ENCODE peak calls at places on chromosomes 11 and 22, in seven cellular contexts. S, O, N, P, H, X and G are unnamed samples.

GRCh38 chr11:125063429-125064043 is 431 bp downstream of the SLC37A2 start:
- DNase-seq in X (no peak), O (no peak), P (no peak), S (no peak), N (no peak), H (no peak), G (no peak)

GRCh38 chr11:116579857-116580727 is 192.7 kb downstream of the BUD13 start:
- DNase-seq in N (no peak), H (no peak), S (no peak), O (no peak), P (no peak), X (no peak), G (no peak)

GRCh38 chr11:129937592-129938238 is 42.3 kb upstream of the NFRKB start:
- DNase-seq in S (peak; percentile 30), H (no peak), P (no peak), O (no peak), X (no peak), N (peak; percentile 6), G (no peak)

GRCh38 chr11:60851327-60852059 is 4.3 kb downstream of the PTGDR2 start:
- DNase-seq in P (no peak), O (no peak), X (no peak), H (no peak), S (no peak), N (no peak), G (no peak)

GRCh38 chr22:38935023-38935422 is 22.4 kb upstream of the APOBEC3A start:
- DNase-seq in S (no peak), O (no peak), H (no peak), N (no peak), P (peak; percentile 98), X (no peak), G (no peak)

GRCh38 chr22:47918276-47918928 is 1156.0 kb downstream of the TBC1D22A start:
- DNase-seq in N (no peak), S (peak; percentile 94), P (no peak), X (peak; percentile 2), H (no peak), O (no peak), G (no peak)

GRCh38 chr11:7436657-7437056 is 48.6 kb upstream of the OLFML1 start:
- DNase-seq in X (no peak), P (no peak), H (no peak), S (peak; percentile 89), N (peak; percentile 11), O (no peak), G (peak; percentile 75)

GRCh38 chr11:115256326-115257197 is 247.7 kb downstream of the CADM1 start:
- DNase-seq in H (no peak), N (no peak), P (no peak), X (no peak), O (no peak), S (peak; percentile 82), G (peak; percentile 52)

GRCh38 chr11:116694017-116694725 is 78.6 kb downstream of the BUD13 start:
- DNase-seq in S (no peak), P (no peak), O (no peak), X (no peak), N (no peak), H (no peak), G (no peak)

GRCh38 chr11:68870470-68870869 is 28.8 kb upstream of the CPT1A start:
- DNase-seq in O (no peak), H (no peak), P (peak; percentile 34), S (no peak), X (no peak), N (no peak), G (no peak)

GRCh38 chr11:119155733-119156492 is 7.1 kb downstream of the ABCG4 start:
- DNase-seq in S (peak; percentile 45), X (no peak), N (no peak), H (peak; percentile 52), O (no peak), P (peak; percentile 33), G (peak; percentile 36)

GRCh38 chr11:45331839-45332485 is 45.8 kb upstream of the SYT13 start:
- DNase-seq in H (no peak), O (no peak), S (no peak), X (no peak), P (no peak), N (no peak), G (no peak)

GRCh38 chr11:108117746-108118371 is 3.5 kb upstream of the ACAT1 start:
- DNase-seq in S (peak; percentile 74), N (no peak), X (no peak), O (no peak), P (no peak), H (peak; percentile 74), G (peak; percentile 74)

GRCh38 chr11:2390871-2391662 is 9.5 kb upstream of the TSSC4 start:
- DNase-seq in P (no peak), N (no peak), S (peak; percentile 77), H (peak; percentile 62), O (no peak), X (no peak), G (peak; percentile 78)

GRCh38 chr22:38298312-38299000 is 18.8 kb downstream of the CSNK1E start:
- DNase-seq in N (no peak), O (peak; percentile 54), H (peak; percentile 49), P (no peak), X (no peak), S (peak; percentile 53), G (peak; percentile 30)

GRCh38 chr11:126124284-126124683 is 61.6 kb upstream of the CDON start:
- DNase-seq in S (no peak), X (no peak), O (no peak), H (no peak), P (no peak), N (no peak), G (no peak)

GRCh38 chr11:33615751-33616150 is 84.9 kb downstream of the C11orf91 start:
- DNase-seq in P (no peak), S (no peak), O (no peak), H (no peak), X (no peak), N (no peak), G (no peak)

GRCh38 chr11:18105086-18105801 is 638 bp downstream of the SAAL1 start:
- DNase-seq in X (no peak), S (no peak), N (no peak), O (no peak), P (no peak), H (peak; percentile 41), G (no peak)

GRCh38 chr22:31583861-31584485 is 78.0 kb downstream of the PISD start:
- DNase-seq in X (no peak), N (no peak), S (no peak), O (no peak), H (no peak), P (no peak), G (no peak)

GRCh38 chr11:44780940-44781631 is 54.3 kb downstream of the TSPAN18 start:
- DNase-seq in P (peak; percentile 14), S (no peak), X (no peak), H (peak; percentile 93), N (no peak), O (no peak), G (no peak)

GRCh38 chr11:118071416-118072030 is 5.4 kb upstream of the TMPRSS4 start:
- DNase-seq in N (no peak), X (no peak), P (no peak), O (no peak), S (no peak), H (no peak), G (no peak)

GRCh38 chr11:126969865-126970479 is 30.6 kb downstream of the KIRREL3 start:
- DNase-seq in S (no peak), O (no peak), P (no peak), H (no peak), X (no peak), N (no peak), G (peak; percentile 25)

GRCh38 chr11:1220941-1221721 is 1.7 kb upstream of the MUC5B start:
- DNase-seq in H (no peak), P (peak; percentile 3), N (no peak), X (no peak), O (no peak), S (no peak), G (no peak)

GRCh38 chr11:117177534-117178209 is 871 bp upstream of the SIDT2 start:
- DNase-seq in H (no peak), X (no peak), S (no peak), O (no peak), N (no peak), P (no peak), G (no peak)

GRCh38 chr11:72220696-72221363 is 3.7 kb upstream of the INPPL1 start:
- DNase-seq in X (no peak), P (no peak), N (no peak), H (no peak), S (peak; percentile 65), O (no peak), G (no peak)

GRCh38 chr11:78244546-78245315 is 56.0 kb downstream of the USP35 start:
- DNase-seq in S (no peak), P (no peak), X (no peak), H (no peak), N (no peak), O (no peak), G (no peak)

GRCh38 chr11:80165763-80166162 is 724.9 kb upstream of the TENM4 start:
- DNase-seq in N (no peak), P (no peak), H (no peak), O (no peak), S (no peak), X (no peak), G (no peak)

GRCh38 chr11:123330948-123331347 is 99.1 kb upstream of the GRAMD1B start:
- DNase-seq in N (no peak), O (no peak), X (no peak), H (no peak), P (no peak), S (no peak), G (no peak)

GRCh38 chr22:48881326-48881980 is 946.2 kb downstream of the BRD1 start:
- DNase-seq in S (no peak), N (no peak), X (no peak), O (no peak), H (no peak), P (no peak), G (no peak)

GRCh38 chr11:42301777-42302176 is 842.3 kb upstream of the LRRC4C start:
- DNase-seq in P (no peak), S (no peak), O (no peak), N (no peak), H (no peak), X (no peak), G (no peak)

GRCh38 chr22:35418088-35418487 is 18.1 kb downstream of the MCM5 start:
- DNase-seq in N (no peak), P (no peak), H (no peak), O (no peak), X (no peak), S (no peak), G (no peak)

GRCh38 chr22:44026630-44027511 is 2.8 kb downstream of the PARVB start:
- DNase-seq in X (peak; percentile 48), S (peak; percentile 79), O (peak; percentile 45), P (peak; percentile 49), N (peak; percentile 92), H (peak; percentile 83), G (peak; percentile 81)

GRCh38 chr22:31870890-31871289 is 73.4 kb upstream of the YWHAH start:
- DNase-seq in N (no peak), P (peak; percentile 8), S (no peak), O (no peak), X (no peak), H (no peak), G (no peak)